ENCODE peak calls at places on chromosomes 16 and 17, in seven cellular contexts. J is lower leg skin; Y is lung; V is endothelial cell; F is bronchial epithelial cell; W is CD8-positive, alpha-beta T cell; G is endodermal cell. X is an unnamed sample.

GRCh38 chr17:57033296-57033695 is 51.8 kb upstream of the AKAP1 start:
- DNase-seq in J (no peak), Y (peak; percentile 66), V (no peak), F (no peak), W (no peak), G (no peak), X (no peak)

GRCh38 chr17:61245706-61246135 is 153.9 kb upstream of the TBX2 start:
- DNase-seq in J (no peak), Y (no peak), V (no peak), F (no peak), W (no peak), G (peak; percentile 77), X (no peak)

GRCh38 chr17:83171661-83172060 is 92.3 kb downstream of the METRNL start:
- DNase-seq in J (peak; percentile 79), Y (peak; percentile 23), V (no peak), F (no peak), W (no peak), G (peak; percentile 69), X (no peak)

GRCh38 chr17:81388612-81389367 is 6.5 kb upstream of the BAHCC1 start:
- DNase-seq in J (no peak), Y (no peak), V (no peak), F (no peak), W (no peak), G (peak; percentile 83), X (no peak)

GRCh38 chr17:73910216-73910615 is 266.0 kb upstream of the SDK2 start:
- DNase-seq in J (peak; percentile 4), Y (no peak), V (no peak), F (no peak), W (no peak), G (peak; percentile 30), X (no peak)

GRCh38 chr17:79840204-79840988 is 1.2 kb upstream of the CBX4 start:
- DNase-seq in J (peak; percentile 96), Y (peak; percentile 63), V (peak; percentile 56), F (no peak), W (no peak), G (peak; percentile 91), X (no peak)

GRCh38 chr17:41697122-41697962 is 8.7 kb downstream of the EIF1 start:
- DNase-seq in J (peak; percentile 94), Y (peak; percentile 43), V (no peak), F (no peak), W (no peak), G (peak; percentile 37), X (no peak)

GRCh38 chr16:78390828-78391227 is 291.4 kb downstream of the WWOX start:
- DNase-seq in J (no peak), Y (no peak), V (no peak), F (no peak), W (no peak), G (no peak), X (no peak)

GRCh38 chr17:41415833-41416335 is 8.5 kb downstream of the KRT37 start:
- DNase-seq in J (no peak), Y (no peak), V (no peak), F (no peak), W (no peak), G (no peak), X (no peak)

GRCh38 chr16:86294535-86294934 is 215.8 kb upstream of the FOXF1 start:
- DNase-seq in J (no peak), Y (no peak), V (no peak), F (no peak), W (no peak), G (no peak), X (no peak)

GRCh38 chr17:66233023-66233753 is 4.0 kb upstream of the APOH start:
- DNase-seq in J (no peak), Y (no peak), V (no peak), F (no peak), W (no peak), G (no peak), X (no peak)
- TF ChIP-seq CTCF in J (no peak), Y (no peak), V (no peak), F (no peak), W (no peak), G (no peak), X (no peak)

GRCh38 chr17:78739331-78739853 is 42.7 kb downstream of the CYTH1 start:
- DNase-seq in J (no peak), Y (no peak), V (no peak), F (no peak), W (no peak), G (no peak), X (no peak)

GRCh38 chr17:78736526-78737079 is 45.5 kb downstream of the CYTH1 start:
- DNase-seq in J (peak; percentile 96), Y (peak; percentile 91), V (no peak), F (peak; percentile 92), W (peak; percentile 47), G (peak; percentile 94), X (no peak)

GRCh38 chr17:78738245-78738644 is 43.8 kb downstream of the CYTH1 start:
- DNase-seq in J (peak; percentile 54), Y (no peak), V (no peak), F (no peak), W (no peak), G (peak; percentile 78), X (no peak)

GRCh38 chr17:78737332-78737731 is 44.7 kb downstream of the CYTH1 start:
- DNase-seq in J (no peak), Y (no peak), V (no peak), F (peak; percentile 87), W (no peak), G (no peak), X (no peak)

DNA sequence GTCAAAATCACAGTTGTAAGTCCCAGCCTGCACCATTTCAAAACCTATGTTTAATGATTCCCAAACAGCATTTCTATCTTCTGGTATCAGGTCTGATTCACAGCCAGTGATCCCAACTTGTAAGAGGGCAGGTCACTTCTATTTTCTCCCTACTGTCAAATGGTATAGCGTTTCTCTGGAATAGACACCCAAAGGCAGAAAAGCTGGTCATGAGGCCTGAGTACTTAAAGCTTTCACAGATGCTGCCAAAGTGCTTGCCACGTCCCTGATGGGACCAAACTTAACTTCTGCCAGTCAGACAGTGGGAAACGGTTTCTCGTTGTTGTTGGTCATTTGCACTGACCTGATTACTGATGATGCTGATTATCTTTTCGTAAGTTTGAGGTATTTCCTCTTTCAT is 43.4 kb downstream of the CYTH1 start:
- DNase-seq in J (no peak), Y (no peak), V (no peak), F (no peak), W (no peak), G (no peak), X (no peak)
- TF ChIP-seq CTCF in J (no peak), Y (no peak), V (no peak), F (no peak), W (no peak), G (no peak), X (no peak)

GRCh38 chr16:28210979-28211505 is 723 bp downstream of the XPO6 start:
- DNase-seq in J (peak; percentile 93), Y (peak; percentile 66), V (peak; percentile 48), F (peak; percentile 55), W (peak; percentile 42), G (peak; percentile 68), X (peak; percentile 64)
- TF ChIP-seq CTCF in J (no peak), Y (no peak), V (no peak), F (no peak), W (no peak), G (no peak), X (no peak)

DNA sequence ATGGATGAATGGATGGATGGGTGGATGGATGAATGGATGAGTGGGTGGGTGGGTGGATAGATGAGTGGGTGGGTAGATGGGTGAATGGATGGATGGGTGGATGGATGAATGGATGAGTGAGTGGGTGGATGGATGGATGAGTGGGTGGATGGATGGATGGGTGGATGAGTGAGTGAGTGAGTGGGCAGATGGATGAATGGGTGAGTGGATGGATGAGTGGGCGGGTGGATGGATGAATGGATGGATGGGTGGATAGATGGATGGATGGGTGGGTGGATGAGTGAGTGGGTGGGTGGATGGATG is 6.4 kb upstream of the KATNB1 start:
- DNase-seq in J (no peak), Y (no peak), V (no peak), F (no peak), W (no peak), G (no peak), X (no peak)
- TF ChIP-seq CTCF in J (no peak), Y (no peak), V (no peak), F (no peak), W (no peak), G (no peak), X (no peak)

GRCh38 chr17:77271421-77271820 is 130.7 kb downstream of the SEC14L1 start:
- DNase-seq in J (no peak), Y (no peak), V (no peak), F (no peak), W (no peak), G (no peak), X (no peak)

GRCh38 chr17:77269696-77270681 is 129.2 kb downstream of the SEC14L1 start:
- DNase-seq in J (no peak), Y (no peak), V (no peak), F (no peak), W (no peak), G (no peak), X (no peak)

GRCh38 chr17:77266213-77266612 is 125.4 kb downstream of the SEC14L1 start:
- DNase-seq in J (no peak), Y (no peak), V (no peak), F (no peak), W (no peak), G (peak; percentile 69), X (no peak)

GRCh38 chr17:77264617-77265230 is 124.0 kb downstream of the SEC14L1 start:
- DNase-seq in J (no peak), Y (no peak), V (no peak), F (no peak), W (no peak), G (peak; percentile 61), X (no peak)

GRCh38 chr17:77266891-77267341 is 126.1 kb downstream of the SEC14L1 start:
- DNase-seq in J (no peak), Y (no peak), V (peak; percentile 56), F (peak; percentile 60), W (no peak), G (peak; percentile 92), X (no peak)
- TF ChIP-seq CTCF in J (no peak), Y (no peak), V (peak; percentile 60), F (peak; percentile 53), W (no peak), G (peak; percentile 70), X (no peak)